ENCODE peak calls at places on chromosomes 4 and X, in seven cellular contexts. One of them, this sample, is unnamed.

GRCh38 chrX:1386338-1387127 is 5.4 kb downstream of the SLC25A6 start:
- DNase-seq in kidney tubule cell: no peak
- DNase-seq in tibial artery: no peak
- DNase-seq in HS-5: no peak
- DNase-seq in Right ventricle myocardium superior: peak; percentile 32
- DNase-seq in LNCaP clone FGC: no peak
- DNase-seq in iris pigment epithelial cell: no peak
- DNase-seq in this sample: no peak

GRCh38 chr4:7157666-7158065 is 34.7 kb upstream of the SORCS2 start:
- DNase-seq in kidney tubule cell: no peak
- DNase-seq in tibial artery: no peak
- DNase-seq in HS-5: no peak
- DNase-seq in Right ventricle myocardium superior: no peak
- DNase-seq in LNCaP clone FGC: no peak
- DNase-seq in iris pigment epithelial cell: no peak
- DNase-seq in this sample: no peak

GRCh38 chr4:87469390-87469789 is 47.0 kb downstream of the NUDT9 start:
- DNase-seq in kidney tubule cell: no peak
- DNase-seq in tibial artery: no peak
- DNase-seq in HS-5: no peak
- DNase-seq in Right ventricle myocardium superior: no peak
- DNase-seq in LNCaP clone FGC: no peak
- DNase-seq in iris pigment epithelial cell: no peak
- DNase-seq in this sample: no peak

GRCh38 chr4:109184421-109184956 is 118.0 kb downstream of the COL25A1 start:
- DNase-seq in kidney tubule cell: peak; percentile 5
- DNase-seq in tibial artery: no peak
- DNase-seq in HS-5: peak; percentile 16
- DNase-seq in Right ventricle myocardium superior: peak; percentile 59
- DNase-seq in LNCaP clone FGC: no peak
- DNase-seq in iris pigment epithelial cell: peak; percentile 7
- DNase-seq in this sample: no peak

GRCh38 chr4:174134361-174134760 is 149.1 kb downstream of the FBXO8 start:
- DNase-seq in kidney tubule cell: no peak
- DNase-seq in tibial artery: no peak
- DNase-seq in HS-5: no peak
- DNase-seq in Right ventricle myocardium superior: no peak
- DNase-seq in LNCaP clone FGC: no peak
- DNase-seq in iris pigment epithelial cell: no peak
- DNase-seq in this sample: no peak

GRCh38 chrX:100319716-100320115 is 90.4 kb downstream of the PCDH19 start:
- DNase-seq in kidney tubule cell: no peak
- DNase-seq in tibial artery: no peak
- DNase-seq in HS-5: no peak
- DNase-seq in Right ventricle myocardium superior: no peak
- DNase-seq in LNCaP clone FGC: no peak
- DNase-seq in iris pigment epithelial cell: no peak
- DNase-seq in this sample: no peak

GRCh38 chr4:43607400-43607799 is 714.9 kb downstream of the GRXCR1 start:
- DNase-seq in kidney tubule cell: no peak
- DNase-seq in tibial artery: no peak
- DNase-seq in HS-5: no peak
- DNase-seq in Right ventricle myocardium superior: no peak
- DNase-seq in LNCaP clone FGC: no peak
- DNase-seq in iris pigment epithelial cell: no peak
- DNase-seq in this sample: no peak

GRCh38 chr4:72568959-72569718 is at the start of gene ADAMTS3:
- DNase-seq in kidney tubule cell: peak; percentile 77
- DNase-seq in tibial artery: peak; percentile 70
- DNase-seq in HS-5: no peak
- DNase-seq in Right ventricle myocardium superior: peak; percentile 73
- DNase-seq in LNCaP clone FGC: no peak
- DNase-seq in iris pigment epithelial cell: peak; percentile 72
- DNase-seq in this sample: peak; percentile 6

GRCh38 chrX:114675365-114675764 is 91.5 kb downstream of the HTR2C start:
- DNase-seq in kidney tubule cell: no peak
- DNase-seq in tibial artery: no peak
- DNase-seq in HS-5: peak; percentile 49
- DNase-seq in Right ventricle myocardium superior: no peak
- DNase-seq in LNCaP clone FGC: no peak
- DNase-seq in iris pigment epithelial cell: peak; percentile 29
- DNase-seq in this sample: no peak

GRCh38 chr4:17713779-17714178 is 67.6 kb downstream of the FAM184B start:
- DNase-seq in kidney tubule cell: no peak
- DNase-seq in tibial artery: no peak
- DNase-seq in HS-5: no peak
- DNase-seq in Right ventricle myocardium superior: no peak
- DNase-seq in LNCaP clone FGC: no peak
- DNase-seq in iris pigment epithelial cell: no peak
- DNase-seq in this sample: no peak

GRCh38 chr4:8260656-8261111 is 8.9 kb upstream of the HTRA3 start:
- DNase-seq in kidney tubule cell: peak; percentile 22
- DNase-seq in tibial artery: no peak
- DNase-seq in HS-5: no peak
- DNase-seq in Right ventricle myocardium superior: no peak
- DNase-seq in LNCaP clone FGC: peak; percentile 48
- DNase-seq in iris pigment epithelial cell: peak; percentile 93
- DNase-seq in this sample: no peak

GRCh38 chr4:159238631-159239030 is 135.8 kb downstream of the RAPGEF2 start:
- DNase-seq in kidney tubule cell: no peak
- DNase-seq in tibial artery: no peak
- DNase-seq in HS-5: no peak
- DNase-seq in Right ventricle myocardium superior: no peak
- DNase-seq in LNCaP clone FGC: no peak
- DNase-seq in iris pigment epithelial cell: peak; percentile 36
- DNase-seq in this sample: no peak

GRCh38 chrX:132876509-132876837 is 82.0 kb downstream of the HS6ST2 start:
- DNase-seq in kidney tubule cell: no peak
- DNase-seq in tibial artery: no peak
- DNase-seq in HS-5: no peak
- DNase-seq in Right ventricle myocardium superior: no peak
- DNase-seq in LNCaP clone FGC: no peak
- DNase-seq in iris pigment epithelial cell: no peak
- DNase-seq in this sample: no peak

GRCh38 chr4:7828011-7828720 is 111.5 kb downstream of the AFAP1 start:
- DNase-seq in kidney tubule cell: peak; percentile 82
- DNase-seq in tibial artery: peak; percentile 84
- DNase-seq in HS-5: peak; percentile 94
- DNase-seq in Right ventricle myocardium superior: peak; percentile 78
- DNase-seq in LNCaP clone FGC: no peak
- DNase-seq in iris pigment epithelial cell: peak; percentile 100
- DNase-seq in this sample: no peak

GRCh38 chr4:37389967-37390580 is 145.5 kb downstream of the NWD2 start:
- DNase-seq in kidney tubule cell: peak; percentile 67
- DNase-seq in tibial artery: no peak
- DNase-seq in HS-5: peak; percentile 35
- DNase-seq in Right ventricle myocardium superior: no peak
- DNase-seq in LNCaP clone FGC: peak; percentile 46
- DNase-seq in iris pigment epithelial cell: peak; percentile 54
- DNase-seq in this sample: no peak

GRCh38 chrX:639151-639550 is 8.6 kb downstream of the SHOX start:
- DNase-seq in kidney tubule cell: no peak
- DNase-seq in tibial artery: no peak
- DNase-seq in HS-5: no peak
- DNase-seq in Right ventricle myocardium superior: no peak
- DNase-seq in LNCaP clone FGC: no peak
- DNase-seq in iris pigment epithelial cell: no peak
- DNase-seq in this sample: no peak

GRCh38 chrX:131792356-131792749 is 230.7 kb upstream of the STK26 start:
- DNase-seq in kidney tubule cell: peak; percentile 90
- DNase-seq in tibial artery: no peak
- DNase-seq in HS-5: no peak
- DNase-seq in Right ventricle myocardium superior: no peak
- DNase-seq in LNCaP clone FGC: peak; percentile 92
- DNase-seq in iris pigment epithelial cell: peak; percentile 87
- DNase-seq in this sample: no peak

GRCh38 chr4:25441519-25442117 is 64.6 kb downstream of the ANAPC4 start:
- DNase-seq in kidney tubule cell: peak; percentile 81
- DNase-seq in tibial artery: no peak
- DNase-seq in HS-5: no peak
- DNase-seq in Right ventricle myocardium superior: no peak
- DNase-seq in LNCaP clone FGC: peak; percentile 31
- DNase-seq in iris pigment epithelial cell: peak; percentile 73
- DNase-seq in this sample: peak; percentile 4

GRCh38 chr4:143308377-143308776 is 28.3 kb upstream of the GAB1 start:
- DNase-seq in kidney tubule cell: no peak
- DNase-seq in tibial artery: no peak
- DNase-seq in HS-5: no peak
- DNase-seq in Right ventricle myocardium superior: no peak
- DNase-seq in LNCaP clone FGC: no peak
- DNase-seq in iris pigment epithelial cell: no peak
- DNase-seq in this sample: no peak

GRCh38 chrX:109783712-109784109 is 50.7 kb upstream of the ACSL4 start:
- DNase-seq in kidney tubule cell: no peak
- DNase-seq in tibial artery: no peak
- DNase-seq in HS-5: no peak
- DNase-seq in Right ventricle myocardium superior: no peak
- DNase-seq in LNCaP clone FGC: no peak
- DNase-seq in iris pigment epithelial cell: peak; percentile 39
- DNase-seq in this sample: no peak

GRCh38 chrX:68681443-68681941 is 34.0 kb downstream of the STARD8 start:
- DNase-seq in kidney tubule cell: peak; percentile 86
- DNase-seq in tibial artery: no peak
- DNase-seq in HS-5: no peak
- DNase-seq in Right ventricle myocardium superior: no peak
- DNase-seq in LNCaP clone FGC: no peak
- DNase-seq in iris pigment epithelial cell: peak; percentile 23
- DNase-seq in this sample: no peak

GRCh38 chr4:185811509-185812364 is at the start of gene SORBS2:
- DNase-seq in kidney tubule cell: peak; percentile 92
- DNase-seq in tibial artery: no peak
- DNase-seq in HS-5: no peak
- DNase-seq in Right ventricle myocardium superior: peak; percentile 46
- DNase-seq in LNCaP clone FGC: peak; percentile 53
- DNase-seq in iris pigment epithelial cell: peak; percentile 89
- DNase-seq in this sample: peak; percentile 67

GRCh38 chrX:81206471-81206870 is 4.6 kb downstream of the SH3BGRL start:
- DNase-seq in kidney tubule cell: no peak
- DNase-seq in tibial artery: no peak
- DNase-seq in HS-5: no peak
- DNase-seq in Right ventricle myocardium superior: no peak
- DNase-seq in LNCaP clone FGC: no peak
- DNase-seq in iris pigment epithelial cell: no peak
- DNase-seq in this sample: no peak

GRCh38 chrX:17242470-17242869 is 132.5 kb upstream of the NHS start:
- DNase-seq in kidney tubule cell: peak; percentile 65
- DNase-seq in tibial artery: peak; percentile 32
- DNase-seq in HS-5: peak; percentile 3
- DNase-seq in Right ventricle myocardium superior: no peak
- DNase-seq in LNCaP clone FGC: peak; percentile 8
- DNase-seq in iris pigment epithelial cell: peak; percentile 42
- DNase-seq in this sample: no peak

GRCh38 chr4:2132438-2132837 is 73.3 kb downstream of the NAT8L start:
- DNase-seq in kidney tubule cell: no peak
- DNase-seq in tibial artery: no peak
- DNase-seq in HS-5: no peak
- DNase-seq in Right ventricle myocardium superior: no peak
- DNase-seq in LNCaP clone FGC: no peak
- DNase-seq in iris pigment epithelial cell: no peak
- DNase-seq in this sample: no peak

GRCh38 chr4:75547647-75548387 is 8.0 kb upstream of the ODAPH start:
- DNase-seq in kidney tubule cell: peak; percentile 72
- DNase-seq in tibial artery: peak; percentile 58
- DNase-seq in HS-5: no peak
- DNase-seq in Right ventricle myocardium superior: peak; percentile 69
- DNase-seq in LNCaP clone FGC: no peak
- DNase-seq in iris pigment epithelial cell: peak; percentile 46
- DNase-seq in this sample: peak; percentile 0

GRCh38 chr4:83071116-83071515 is 36.1 kb downstream of the COPS4 start:
- DNase-seq in kidney tubule cell: no peak
- DNase-seq in tibial artery: no peak
- DNase-seq in HS-5: no peak
- DNase-seq in Right ventricle myocardium superior: no peak
- DNase-seq in LNCaP clone FGC: no peak
- DNase-seq in iris pigment epithelial cell: peak; percentile 55
- DNase-seq in this sample: no peak

GRCh38 chrX:144791298-144791697 is 456.0 kb upstream of the SPANXN1 start:
- DNase-seq in kidney tubule cell: peak; percentile 27
- DNase-seq in tibial artery: no peak
- DNase-seq in HS-5: no peak
- DNase-seq in Right ventricle myocardium superior: no peak
- DNase-seq in LNCaP clone FGC: no peak
- DNase-seq in iris pigment epithelial cell: peak; percentile 4
- DNase-seq in this sample: no peak

GRCh38 chrX:1398431-1399340 is 6.8 kb upstream of the SLC25A6 start:
- DNase-seq in kidney tubule cell: no peak
- DNase-seq in tibial artery: no peak
- DNase-seq in HS-5: no peak
- DNase-seq in Right ventricle myocardium superior: peak; percentile 20
- DNase-seq in LNCaP clone FGC: no peak
- DNase-seq in iris pigment epithelial cell: no peak
- DNase-seq in this sample: no peak

GRCh38 chrX:55787727-55788126 is 70.2 kb downstream of the RRAGB start:
- DNase-seq in kidney tubule cell: no peak
- DNase-seq in tibial artery: no peak
- DNase-seq in HS-5: no peak
- DNase-seq in Right ventricle myocardium superior: no peak
- DNase-seq in LNCaP clone FGC: no peak
- DNase-seq in iris pigment epithelial cell: no peak
- DNase-seq in this sample: no peak

GRCh38 chr4:179076865-179077264 is 1634.6 kb upstream of the AGA start:
- DNase-seq in kidney tubule cell: no peak
- DNase-seq in tibial artery: no peak
- DNase-seq in HS-5: no peak
- DNase-seq in Right ventricle myocardium superior: no peak
- DNase-seq in LNCaP clone FGC: no peak
- DNase-seq in iris pigment epithelial cell: no peak
- DNase-seq in this sample: no peak

GRCh38 chr4:169293343-169294176 is 22.8 kb upstream of the SH3RF1 start:
- DNase-seq in kidney tubule cell: no peak
- DNase-seq in tibial artery: no peak
- DNase-seq in HS-5: no peak
- DNase-seq in Right ventricle myocardium superior: no peak
- DNase-seq in LNCaP clone FGC: no peak
- DNase-seq in iris pigment epithelial cell: no peak
- DNase-seq in this sample: no peak

GRCh38 chrX:148600131-148600530 is 99.7 kb downstream of the AFF2 start:
- DNase-seq in kidney tubule cell: no peak
- DNase-seq in tibial artery: no peak
- DNase-seq in HS-5: no peak
- DNase-seq in Right ventricle myocardium superior: no peak
- DNase-seq in LNCaP clone FGC: no peak
- DNase-seq in iris pigment epithelial cell: no peak
- DNase-seq in this sample: no peak

GRCh38 chrX:134683351-134683750 is 25.1 kb upstream of the PLAC1 start:
- DNase-seq in kidney tubule cell: no peak
- DNase-seq in tibial artery: no peak
- DNase-seq in HS-5: no peak
- DNase-seq in Right ventricle myocardium superior: no peak
- DNase-seq in LNCaP clone FGC: no peak
- DNase-seq in iris pigment epithelial cell: no peak
- DNase-seq in this sample: no peak

This sample was measured in nucleus accumbens.